ENCODE peak calls at places on chromosomes 11 and 22, in nine cellular contexts. One of them, this sample, is unnamed.
A peak's percentile ranks its signal among the peaks of the same experiment; 100 is the strongest.

GRCh38 chr11:68146704-68147474 is 25.7 kb upstream of the CHKA start:
- DNase-seq in Panc1: no peak
- DNase-seq in breast epithelium: no peak
- DNase-seq in prostate gland: peak; percentile 60
- DNase-seq in LoVo: peak; percentile 84
- DNase-seq in pons: peak; percentile 43
- DNase-seq in activated naive CD4-positive, alpha-beta T cell treated with Interleukin-2 at 50 U/mL for 16 hours: no peak
- DNase-seq in H1: no peak
- DNase-seq in activated gamma-delta T cell: no peak
- DNase-seq in this sample: peak; percentile 84

GRCh38 chr22:46072030-46072881 is 78.1 kb upstream of the PPARA start:
- DNase-seq in Panc1: no peak
- DNase-seq in breast epithelium: peak; percentile 52
- DNase-seq in prostate gland: no peak
- DNase-seq in LoVo: no peak
- DNase-seq in pons: no peak
- DNase-seq in activated naive CD4-positive, alpha-beta T cell treated with Interleukin-2 at 50 U/mL for 16 hours: peak; percentile 59
- DNase-seq in H1: no peak
- DNase-seq in activated gamma-delta T cell: no peak
- DNase-seq in this sample: peak; percentile 68

GRCh38 chr22:40535642-40536041 is 100.9 kb downstream of the MRTFA start:
- DNase-seq in Panc1: no peak
- DNase-seq in breast epithelium: no peak
- DNase-seq in prostate gland: no peak
- DNase-seq in LoVo: no peak
- DNase-seq in pons: no peak
- DNase-seq in activated naive CD4-positive, alpha-beta T cell treated with Interleukin-2 at 50 U/mL for 16 hours: no peak
- DNase-seq in H1: no peak
- DNase-seq in activated gamma-delta T cell: no peak
- DNase-seq in this sample: no peak

GRCh38 chr22:49090853-49091135 is 736.9 kb downstream of the BRD1 start:
- DNase-seq in Panc1: no peak
- DNase-seq in breast epithelium: no peak
- DNase-seq in prostate gland: no peak
- DNase-seq in LoVo: no peak
- DNase-seq in pons: no peak
- DNase-seq in activated naive CD4-positive, alpha-beta T cell treated with Interleukin-2 at 50 U/mL for 16 hours: no peak
- DNase-seq in H1: no peak
- DNase-seq in activated gamma-delta T cell: no peak
- DNase-seq in this sample: no peak

GRCh38 chr22:44658371-44658953 is 43.5 kb upstream of the PRR5 start:
- DNase-seq in Panc1: no peak
- DNase-seq in breast epithelium: no peak
- DNase-seq in prostate gland: no peak
- DNase-seq in LoVo: no peak
- DNase-seq in pons: peak; percentile 22
- DNase-seq in activated naive CD4-positive, alpha-beta T cell treated with Interleukin-2 at 50 U/mL for 16 hours: no peak
- DNase-seq in H1: no peak
- DNase-seq in activated gamma-delta T cell: no peak
- DNase-seq in this sample: peak; percentile 48

GRCh38 chr11:119356349-119357031 is 10.0 kb upstream of the MFRP start:
- DNase-seq in Panc1: no peak
- DNase-seq in breast epithelium: peak; percentile 86
- DNase-seq in prostate gland: peak; percentile 56
- DNase-seq in LoVo: peak; percentile 81
- DNase-seq in pons: peak; percentile 56
- DNase-seq in activated naive CD4-positive, alpha-beta T cell treated with Interleukin-2 at 50 U/mL for 16 hours: peak; percentile 74
- DNase-seq in H1: no peak
- DNase-seq in activated gamma-delta T cell: peak; percentile 34
- DNase-seq in this sample: peak; percentile 85

GRCh38 chr11:72347691-72348090 is 86.6 kb downstream of the CLPB start:
- DNase-seq in Panc1: no peak
- DNase-seq in breast epithelium: no peak
- DNase-seq in prostate gland: no peak
- DNase-seq in LoVo: no peak
- DNase-seq in pons: peak; percentile 27
- DNase-seq in activated naive CD4-positive, alpha-beta T cell treated with Interleukin-2 at 50 U/mL for 16 hours: no peak
- DNase-seq in H1: no peak
- DNase-seq in activated gamma-delta T cell: no peak
- DNase-seq in this sample: no peak

GRCh38 chr11:120601566-120601965 is 90.0 kb downstream of the GRIK4 start:
- DNase-seq in Panc1: no peak
- DNase-seq in breast epithelium: no peak
- DNase-seq in prostate gland: no peak
- DNase-seq in LoVo: no peak
- DNase-seq in pons: peak; percentile 24
- DNase-seq in activated naive CD4-positive, alpha-beta T cell treated with Interleukin-2 at 50 U/mL for 16 hours: no peak
- DNase-seq in H1: no peak
- DNase-seq in activated gamma-delta T cell: no peak
- DNase-seq in this sample: no peak

GRCh38 chr22:41541484-41541883 is 2.8 kb downstream of the POLR3H start:
- DNase-seq in Panc1: no peak
- DNase-seq in breast epithelium: no peak
- DNase-seq in prostate gland: no peak
- DNase-seq in LoVo: no peak
- DNase-seq in pons: no peak
- DNase-seq in activated naive CD4-positive, alpha-beta T cell treated with Interleukin-2 at 50 U/mL for 16 hours: no peak
- DNase-seq in H1: no peak
- DNase-seq in activated gamma-delta T cell: no peak
- DNase-seq in this sample: no peak

GRCh38 chr11:69360606-69361005 is 66.7 kb downstream of the MYEOV start:
- DNase-seq in Panc1: no peak
- DNase-seq in breast epithelium: peak; percentile 6
- DNase-seq in prostate gland: no peak
- DNase-seq in LoVo: no peak
- DNase-seq in pons: no peak
- DNase-seq in activated naive CD4-positive, alpha-beta T cell treated with Interleukin-2 at 50 U/mL for 16 hours: no peak
- DNase-seq in H1: no peak
- DNase-seq in activated gamma-delta T cell: no peak
- DNase-seq in this sample: no peak

GRCh38 chr22:50500452-50500851 is 7.0 kb downstream of the LMF2 start:
- DNase-seq in Panc1: no peak
- DNase-seq in breast epithelium: no peak
- DNase-seq in prostate gland: no peak
- DNase-seq in LoVo: no peak
- DNase-seq in pons: no peak
- DNase-seq in activated naive CD4-positive, alpha-beta T cell treated with Interleukin-2 at 50 U/mL for 16 hours: no peak
- DNase-seq in H1: no peak
- DNase-seq in activated gamma-delta T cell: no peak
- DNase-seq in this sample: no peak

GRCh38 chr11:61150656-61151544 is 10.3 kb downstream of the VPS37C start:
- DNase-seq in Panc1: no peak
- DNase-seq in breast epithelium: no peak
- DNase-seq in prostate gland: no peak
- DNase-seq in LoVo: no peak
- DNase-seq in pons: no peak
- DNase-seq in activated naive CD4-positive, alpha-beta T cell treated with Interleukin-2 at 50 U/mL for 16 hours: no peak
- DNase-seq in H1: no peak
- DNase-seq in activated gamma-delta T cell: no peak
- DNase-seq in this sample: no peak

GRCh38 chr22:46073683-46074504 is 76.4 kb upstream of the PPARA start:
- DNase-seq in Panc1: no peak
- DNase-seq in breast epithelium: peak; percentile 59
- DNase-seq in prostate gland: no peak
- DNase-seq in LoVo: no peak
- DNase-seq in pons: no peak
- DNase-seq in activated naive CD4-positive, alpha-beta T cell treated with Interleukin-2 at 50 U/mL for 16 hours: no peak
- DNase-seq in H1: no peak
- DNase-seq in activated gamma-delta T cell: no peak
- DNase-seq in this sample: no peak

GRCh38 chr11:64864473-64865285 is 13.7 kb downstream of the EHD1 start:
- DNase-seq in Panc1: no peak
- DNase-seq in breast epithelium: no peak
- DNase-seq in prostate gland: peak; percentile 32
- DNase-seq in LoVo: no peak
- DNase-seq in pons: no peak
- DNase-seq in activated naive CD4-positive, alpha-beta T cell treated with Interleukin-2 at 50 U/mL for 16 hours: peak; percentile 72
- DNase-seq in H1: no peak
- DNase-seq in activated gamma-delta T cell: no peak
- DNase-seq in this sample: no peak

GRCh38 chr22:20015187-20015625 is 1.4 kb downstream of the ARVCF start:
- DNase-seq in Panc1: no peak
- DNase-seq in breast epithelium: no peak
- DNase-seq in prostate gland: no peak
- DNase-seq in LoVo: no peak
- DNase-seq in pons: no peak
- DNase-seq in activated naive CD4-positive, alpha-beta T cell treated with Interleukin-2 at 50 U/mL for 16 hours: no peak
- DNase-seq in H1: no peak
- DNase-seq in activated gamma-delta T cell: no peak
- DNase-seq in this sample: no peak

GRCh38 chr11:29255401-29255800 is 761.4 kb downstream of the KCNA4 start:
- DNase-seq in Panc1: no peak
- DNase-seq in breast epithelium: no peak
- DNase-seq in prostate gland: no peak
- DNase-seq in LoVo: no peak
- DNase-seq in pons: no peak
- DNase-seq in activated naive CD4-positive, alpha-beta T cell treated with Interleukin-2 at 50 U/mL for 16 hours: no peak
- DNase-seq in H1: no peak
- DNase-seq in activated gamma-delta T cell: no peak
- DNase-seq in this sample: no peak

GRCh38 chr11:62025429-62026105 is 58.1 kb upstream of the FTH1 start:
- DNase-seq in Panc1: peak; percentile 80
- DNase-seq in breast epithelium: no peak
- DNase-seq in prostate gland: peak; percentile 24
- DNase-seq in LoVo: peak; percentile 92
- DNase-seq in pons: peak; percentile 72
- DNase-seq in activated naive CD4-positive, alpha-beta T cell treated with Interleukin-2 at 50 U/mL for 16 hours: peak; percentile 64
- DNase-seq in H1: no peak
- DNase-seq in activated gamma-delta T cell: no peak
- DNase-seq in this sample: peak; percentile 78

GRCh38 chr22:48698618-48699017 is 1129.1 kb downstream of the BRD1 start:
- DNase-seq in Panc1: no peak
- DNase-seq in breast epithelium: no peak
- DNase-seq in prostate gland: no peak
- DNase-seq in LoVo: no peak
- DNase-seq in pons: no peak
- DNase-seq in activated naive CD4-positive, alpha-beta T cell treated with Interleukin-2 at 50 U/mL for 16 hours: no peak
- DNase-seq in H1: no peak
- DNase-seq in activated gamma-delta T cell: no peak
- DNase-seq in this sample: no peak

GRCh38 chr11:85784907-85785306 is 26.0 kb downstream of the SYTL2 start:
- DNase-seq in Panc1: no peak
- DNase-seq in breast epithelium: no peak
- DNase-seq in prostate gland: no peak
- DNase-seq in LoVo: no peak
- DNase-seq in pons: no peak
- DNase-seq in activated naive CD4-positive, alpha-beta T cell treated with Interleukin-2 at 50 U/mL for 16 hours: no peak
- DNase-seq in H1: peak; percentile 27
- DNase-seq in activated gamma-delta T cell: no peak
- DNase-seq in this sample: no peak

GRCh38 chr11:102111787-102112653 is 1.8 kb downstream of the YAP1 start:
- DNase-seq in Panc1: peak; percentile 94
- DNase-seq in breast epithelium: no peak
- DNase-seq in prostate gland: peak; percentile 62
- DNase-seq in LoVo: peak; percentile 88
- DNase-seq in pons: no peak
- DNase-seq in activated naive CD4-positive, alpha-beta T cell treated with Interleukin-2 at 50 U/mL for 16 hours: peak; percentile 4
- DNase-seq in H1: peak; percentile 7
- DNase-seq in activated gamma-delta T cell: no peak
- DNase-seq in this sample: peak; percentile 36

GRCh38 chr11:70201876-70202861 is 927 bp upstream of the FADD start:
- DNase-seq in Panc1: no peak
- DNase-seq in breast epithelium: no peak
- DNase-seq in prostate gland: no peak
- DNase-seq in LoVo: no peak
- DNase-seq in pons: no peak
- DNase-seq in activated naive CD4-positive, alpha-beta T cell treated with Interleukin-2 at 50 U/mL for 16 hours: no peak
- DNase-seq in H1: no peak
- DNase-seq in activated gamma-delta T cell: no peak
- DNase-seq in this sample: no peak

GRCh38 chr11:90919332-90919731 is 696.5 kb upstream of the CHORDC1 start:
- DNase-seq in Panc1: no peak
- DNase-seq in breast epithelium: no peak
- DNase-seq in prostate gland: no peak
- DNase-seq in LoVo: no peak
- DNase-seq in pons: no peak
- DNase-seq in activated naive CD4-positive, alpha-beta T cell treated with Interleukin-2 at 50 U/mL for 16 hours: no peak
- DNase-seq in H1: no peak
- DNase-seq in activated gamma-delta T cell: no peak
- DNase-seq in this sample: no peak

GRCh38 chr22:46902998-46903916 is 140.8 kb downstream of the TBC1D22A start:
- DNase-seq in Panc1: no peak
- DNase-seq in breast epithelium: no peak
- DNase-seq in prostate gland: no peak
- DNase-seq in LoVo: no peak
- DNase-seq in pons: no peak
- DNase-seq in activated naive CD4-positive, alpha-beta T cell treated with Interleukin-2 at 50 U/mL for 16 hours: no peak
- DNase-seq in H1: no peak
- DNase-seq in activated gamma-delta T cell: no peak
- DNase-seq in this sample: no peak

GRCh38 chr11:28739489-28740280 is 631.5 kb downstream of the METTL15 start:
- DNase-seq in Panc1: no peak
- DNase-seq in breast epithelium: no peak
- DNase-seq in prostate gland: no peak
- DNase-seq in LoVo: no peak
- DNase-seq in pons: no peak
- DNase-seq in activated naive CD4-positive, alpha-beta T cell treated with Interleukin-2 at 50 U/mL for 16 hours: no peak
- DNase-seq in H1: no peak
- DNase-seq in activated gamma-delta T cell: no peak
- DNase-seq in this sample: no peak

GRCh38 chr11:78788533-78788932 is 213.9 kb upstream of the NARS2 start:
- DNase-seq in Panc1: no peak
- DNase-seq in breast epithelium: no peak
- DNase-seq in prostate gland: no peak
- DNase-seq in LoVo: no peak
- DNase-seq in pons: no peak
- DNase-seq in activated naive CD4-positive, alpha-beta T cell treated with Interleukin-2 at 50 U/mL for 16 hours: no peak
- DNase-seq in H1: no peak
- DNase-seq in activated gamma-delta T cell: no peak
- DNase-seq in this sample: no peak

GRCh38 chr11:71370895-71371673 is 77.1 kb downstream of the DHCR7 start:
- DNase-seq in Panc1: no peak
- DNase-seq in breast epithelium: no peak
- DNase-seq in prostate gland: no peak
- DNase-seq in LoVo: no peak
- DNase-seq in pons: no peak
- DNase-seq in activated naive CD4-positive, alpha-beta T cell treated with Interleukin-2 at 50 U/mL for 16 hours: no peak
- DNase-seq in H1: no peak
- DNase-seq in activated gamma-delta T cell: no peak
- DNase-seq in this sample: no peak

GRCh38 chr11:125141686-125142535 is 22.6 kb upstream of the PKNOX2 start:
- DNase-seq in Panc1: peak; percentile 12
- DNase-seq in breast epithelium: no peak
- DNase-seq in prostate gland: no peak
- DNase-seq in LoVo: peak; percentile 5
- DNase-seq in pons: no peak
- DNase-seq in activated naive CD4-positive, alpha-beta T cell treated with Interleukin-2 at 50 U/mL for 16 hours: peak; percentile 61
- DNase-seq in H1: no peak
- DNase-seq in activated gamma-delta T cell: no peak
- DNase-seq in this sample: peak; percentile 20

GRCh38 chr22:42991010-42991651 is 23.8 kb downstream of the PACSIN2 start:
- DNase-seq in Panc1: no peak
- DNase-seq in breast epithelium: no peak
- DNase-seq in prostate gland: no peak
- DNase-seq in LoVo: no peak
- DNase-seq in pons: no peak
- DNase-seq in activated naive CD4-positive, alpha-beta T cell treated with Interleukin-2 at 50 U/mL for 16 hours: no peak
- DNase-seq in H1: no peak
- DNase-seq in activated gamma-delta T cell: no peak
- DNase-seq in this sample: no peak

GRCh38 chr11:110147965-110148709 is 54.9 kb downstream of the ZC3H12C start:
- DNase-seq in Panc1: no peak
- DNase-seq in breast epithelium: no peak
- DNase-seq in prostate gland: no peak
- DNase-seq in LoVo: no peak
- DNase-seq in pons: no peak
- DNase-seq in activated naive CD4-positive, alpha-beta T cell treated with Interleukin-2 at 50 U/mL for 16 hours: no peak
- DNase-seq in H1: no peak
- DNase-seq in activated gamma-delta T cell: no peak
- DNase-seq in this sample: no peak

GRCh38 chr11:11582261-11582701 is 39.5 kb downstream of the GALNT18 start:
- DNase-seq in Panc1: no peak
- DNase-seq in breast epithelium: no peak
- DNase-seq in prostate gland: no peak
- DNase-seq in LoVo: no peak
- DNase-seq in pons: peak; percentile 96
- DNase-seq in activated naive CD4-positive, alpha-beta T cell treated with Interleukin-2 at 50 U/mL for 16 hours: no peak
- DNase-seq in H1: no peak
- DNase-seq in activated gamma-delta T cell: no peak
- DNase-seq in this sample: peak; percentile 9

GRCh38 chr11:6650980-6651379 is 4.6 kb downstream of the DCHS1 start:
- DNase-seq in Panc1: no peak
- DNase-seq in breast epithelium: no peak
- DNase-seq in prostate gland: no peak
- DNase-seq in LoVo: no peak
- DNase-seq in pons: no peak
- DNase-seq in activated naive CD4-positive, alpha-beta T cell treated with Interleukin-2 at 50 U/mL for 16 hours: no peak
- DNase-seq in H1: no peak
- DNase-seq in activated gamma-delta T cell: no peak
- DNase-seq in this sample: no peak

This sample was measured in mucosa of gallbladder.